ENCODE peak calls at places on chromosomes 7 and 10, in nine cellular contexts. One of them, this sample, is unnamed.
A peak's percentile ranks its signal among the peaks of the same experiment; 100 is the strongest.

GRCh38 chr10:3192856-3193635 is 20.5 kb upstream of the PITRM1 start:
- DNase-seq in HCT116: peak; percentile 34
- DNase-seq in A549: peak; percentile 64
- DNase-seq in breast epithelium: no peak
- DNase-seq in Peyer's patch: peak; percentile 50
- DNase-seq in stomach: peak; percentile 66
- DNase-seq in spleen: no peak
- DNase-seq in tibial nerve: peak; percentile 82
- DNase-seq in upper lobe of left lung: no peak
- DNase-seq in this sample: peak; percentile 86

GRCh38 chr10:26048756-26049155 is 114.7 kb downstream of the MYO3A start:
- DNase-seq in A549: no peak
- DNase-seq in spleen: no peak
- DNase-seq in breast epithelium: no peak
- DNase-seq in HCT116: no peak
- DNase-seq in tibial nerve: no peak
- DNase-seq in Peyer's patch: no peak
- DNase-seq in stomach: no peak
- DNase-seq in upper lobe of left lung: no peak
- DNase-seq in this sample: no peak

GRCh38 chr10:14971867-14972448 is 12.8 kb downstream of the MEIG1 start:
- DNase-seq in HCT116: no peak
- DNase-seq in upper lobe of left lung: no peak
- DNase-seq in Peyer's patch: peak; percentile 49
- DNase-seq in stomach: peak; percentile 45
- DNase-seq in spleen: no peak
- DNase-seq in A549: peak; percentile 41
- DNase-seq in breast epithelium: no peak
- DNase-seq in tibial nerve: peak; percentile 24
- DNase-seq in this sample: no peak

GRCh38 chr10:113945075-113945686 is 90.7 kb downstream of the NHLRC2 start:
- DNase-seq in A549: peak; percentile 69
- DNase-seq in upper lobe of left lung: no peak
- DNase-seq in tibial nerve: no peak
- DNase-seq in breast epithelium: no peak
- DNase-seq in Peyer's patch: no peak
- DNase-seq in spleen: no peak
- DNase-seq in stomach: peak; percentile 71
- DNase-seq in HCT116: peak; percentile 59
- DNase-seq in this sample: no peak

GRCh38 chr7:55574062-55574717 is 1.9 kb upstream of the VOPP1 start:
- DNase-seq in A549: no peak
- DNase-seq in Peyer's patch: no peak
- DNase-seq in upper lobe of left lung: no peak
- DNase-seq in breast epithelium: no peak
- DNase-seq in tibial nerve: no peak
- DNase-seq in stomach: no peak
- DNase-seq in spleen: no peak
- DNase-seq in HCT116: no peak
- DNase-seq in this sample: no peak

GRCh38 chr10:61941202-61941651 is 39.7 kb downstream of the ARID5B start:
- DNase-seq in A549: no peak
- DNase-seq in HCT116: no peak
- DNase-seq in spleen: no peak
- DNase-seq in breast epithelium: no peak
- DNase-seq in tibial nerve: no peak
- DNase-seq in Peyer's patch: no peak
- DNase-seq in stomach: no peak
- DNase-seq in upper lobe of left lung: no peak
- DNase-seq in this sample: no peak

GRCh38 chr7:114759347-114760062 is 162.4 kb upstream of the MDFIC start:
- DNase-seq in spleen: no peak
- DNase-seq in Peyer's patch: no peak
- DNase-seq in upper lobe of left lung: no peak
- DNase-seq in A549: peak; percentile 22
- DNase-seq in stomach: no peak
- DNase-seq in tibial nerve: no peak
- DNase-seq in HCT116: no peak
- DNase-seq in breast epithelium: no peak
- DNase-seq in this sample: no peak

GRCh38 chr7:50330701-50331100 is 26.2 kb downstream of the IKZF1 start:
- DNase-seq in breast epithelium: no peak
- DNase-seq in A549: no peak
- DNase-seq in HCT116: no peak
- DNase-seq in tibial nerve: no peak
- DNase-seq in upper lobe of left lung: no peak
- DNase-seq in stomach: no peak
- DNase-seq in spleen: peak; percentile 82
- DNase-seq in Peyer's patch: peak; percentile 67
- DNase-seq in this sample: no peak

GRCh38 chr10:123642293-123642692 is 23.9 kb upstream of the GPR26 start:
- DNase-seq in upper lobe of left lung: peak; percentile 79
- DNase-seq in Peyer's patch: no peak
- DNase-seq in HCT116: no peak
- DNase-seq in tibial nerve: no peak
- DNase-seq in stomach: peak; percentile 7
- DNase-seq in breast epithelium: no peak
- DNase-seq in spleen: no peak
- DNase-seq in A549: no peak
- DNase-seq in this sample: no peak

GRCh38 chr10:52423369-52423768 is 109.3 kb downstream of the DKK1 start:
- DNase-seq in breast epithelium: no peak
- DNase-seq in HCT116: no peak
- DNase-seq in tibial nerve: no peak
- DNase-seq in Peyer's patch: no peak
- DNase-seq in A549: no peak
- DNase-seq in spleen: no peak
- DNase-seq in upper lobe of left lung: no peak
- DNase-seq in stomach: no peak
- DNase-seq in this sample: no peak

GRCh38 chr10:46234026-46234425 is 52.8 kb upstream of the ANTXRL start:
- DNase-seq in upper lobe of left lung: no peak
- DNase-seq in HCT116: no peak
- DNase-seq in Peyer's patch: no peak
- DNase-seq in A549: no peak
- DNase-seq in spleen: peak; percentile 42
- DNase-seq in stomach: peak; percentile 1
- DNase-seq in breast epithelium: peak; percentile 28
- DNase-seq in tibial nerve: no peak
- DNase-seq in this sample: peak; percentile 32

GRCh38 chr7:77537595-77538185 is 595 bp downstream of the PTPN12 start:
- DNase-seq in breast epithelium: no peak
- DNase-seq in A549: peak; percentile 60
- DNase-seq in HCT116: no peak
- DNase-seq in upper lobe of left lung: peak; percentile 90
- DNase-seq in stomach: peak; percentile 39
- DNase-seq in tibial nerve: peak; percentile 23
- DNase-seq in spleen: peak; percentile 92
- DNase-seq in Peyer's patch: peak; percentile 48
- DNase-seq in this sample: peak; percentile 87

GRCh38 chr10:3347413-3348147 is 175.0 kb upstream of the PITRM1 start:
- DNase-seq in breast epithelium: peak; percentile 66
- DNase-seq in tibial nerve: no peak
- DNase-seq in upper lobe of left lung: no peak
- DNase-seq in A549: no peak
- DNase-seq in stomach: no peak
- DNase-seq in HCT116: no peak
- DNase-seq in Peyer's patch: no peak
- DNase-seq in spleen: peak; percentile 27
- DNase-seq in this sample: no peak

GRCh38 chr7:44244282-44244681 is 43.5 kb downstream of the YKT6 start:
- DNase-seq in spleen: no peak
- DNase-seq in tibial nerve: no peak
- DNase-seq in breast epithelium: no peak
- DNase-seq in Peyer's patch: no peak
- DNase-seq in HCT116: no peak
- DNase-seq in upper lobe of left lung: peak; percentile 59
- DNase-seq in A549: no peak
- DNase-seq in stomach: no peak
- DNase-seq in this sample: no peak

GRCh38 chr10:95388072-95388471 is 97.3 kb upstream of the PDLIM1 start:
- DNase-seq in tibial nerve: no peak
- DNase-seq in spleen: no peak
- DNase-seq in breast epithelium: no peak
- DNase-seq in A549: peak; percentile 18
- DNase-seq in upper lobe of left lung: no peak
- DNase-seq in stomach: no peak
- DNase-seq in Peyer's patch: no peak
- DNase-seq in HCT116: no peak
- DNase-seq in this sample: no peak

GRCh38 chr10:101208543-101208942 is 20.7 kb downstream of the LBX1 start:
- DNase-seq in tibial nerve: no peak
- DNase-seq in Peyer's patch: no peak
- DNase-seq in breast epithelium: no peak
- DNase-seq in A549: no peak
- DNase-seq in stomach: no peak
- DNase-seq in HCT116: no peak
- DNase-seq in spleen: no peak
- DNase-seq in upper lobe of left lung: no peak
- DNase-seq in this sample: no peak

GRCh38 chr7:2510909-2511768 is 8.4 kb upstream of the LFNG start:
- DNase-seq in spleen: peak; percentile 94
- DNase-seq in breast epithelium: no peak
- DNase-seq in HCT116: no peak
- DNase-seq in upper lobe of left lung: peak; percentile 84
- DNase-seq in tibial nerve: no peak
- DNase-seq in A549: no peak
- DNase-seq in Peyer's patch: peak; percentile 88
- DNase-seq in stomach: peak; percentile 69
- DNase-seq in this sample: no peak

GRCh38 chr10:103616705-103617361 is 123.3 kb downstream of the NEURL1 start:
- DNase-seq in A549: no peak
- DNase-seq in HCT116: no peak
- DNase-seq in stomach: peak; percentile 38
- DNase-seq in spleen: no peak
- DNase-seq in upper lobe of left lung: peak; percentile 82
- DNase-seq in Peyer's patch: peak; percentile 22
- DNase-seq in breast epithelium: no peak
- DNase-seq in tibial nerve: peak; percentile 74
- DNase-seq in this sample: peak; percentile 72

GRCh38 chr10:1187151-1187854 is 131.1 kb downstream of the WDR37 start:
- DNase-seq in breast epithelium: peak; percentile 34
- DNase-seq in upper lobe of left lung: peak; percentile 66
- DNase-seq in Peyer's patch: no peak
- DNase-seq in tibial nerve: no peak
- DNase-seq in stomach: no peak
- DNase-seq in spleen: peak; percentile 68
- DNase-seq in HCT116: no peak
- DNase-seq in A549: no peak
- DNase-seq in this sample: no peak

GRCh38 chr10:29681700-29682444 is 47.1 kb upstream of the SVIL start:
- DNase-seq in stomach: no peak
- DNase-seq in upper lobe of left lung: no peak
- DNase-seq in tibial nerve: peak; percentile 22
- DNase-seq in breast epithelium: no peak
- DNase-seq in Peyer's patch: peak; percentile 58
- DNase-seq in HCT116: no peak
- DNase-seq in A549: no peak
- DNase-seq in spleen: peak; percentile 88
- DNase-seq in this sample: peak; percentile 46

GRCh38 chr10:93461124-93461806 is 20.9 kb downstream of the MYOF start:
- DNase-seq in spleen: no peak
- DNase-seq in A549: no peak
- DNase-seq in upper lobe of left lung: no peak
- DNase-seq in HCT116: no peak
- DNase-seq in stomach: no peak
- DNase-seq in breast epithelium: no peak
- DNase-seq in tibial nerve: no peak
- DNase-seq in Peyer's patch: no peak
- DNase-seq in this sample: no peak

GRCh38 chr10:49365675-49366415 is 30.0 kb downstream of the DRGX start:
- DNase-seq in HCT116: no peak
- DNase-seq in spleen: no peak
- DNase-seq in stomach: no peak
- DNase-seq in upper lobe of left lung: peak; percentile 73
- DNase-seq in tibial nerve: no peak
- DNase-seq in A549: no peak
- DNase-seq in breast epithelium: no peak
- DNase-seq in Peyer's patch: no peak
- DNase-seq in this sample: peak; percentile 62

GRCh38 chr7:130069978-130070899 is at the start of gene KLHDC10:
- DNase-seq in HCT116: peak; percentile 98
- DNase-seq in upper lobe of left lung: peak; percentile 96
- DNase-seq in Peyer's patch: peak; percentile 96
- DNase-seq in breast epithelium: peak; percentile 97
- DNase-seq in stomach: peak; percentile 99
- DNase-seq in spleen: peak; percentile 99
- DNase-seq in A549: peak; percentile 99
- DNase-seq in tibial nerve: peak; percentile 99
- DNase-seq in this sample: peak; percentile 97
- TF ChIP-seq POLR2A in HCT116: peak; percentile 62
- TF ChIP-seq POLR2A in upper lobe of left lung: no peak
- TF ChIP-seq POLR2A in Peyer's patch: peak; percentile 38
- TF ChIP-seq POLR2A in breast epithelium: no peak
- TF ChIP-seq POLR2A in stomach: no peak
- TF ChIP-seq POLR2A in spleen: no peak
- TF ChIP-seq POLR2A in A549: peak; percentile 50
- TF ChIP-seq POLR2A in tibial nerve: no peak
- TF ChIP-seq POLR2A in this sample: no peak

GRCh38 chr7:99102809-99103690 is 40.9 kb downstream of the SMURF1 start:
- DNase-seq in breast epithelium: no peak
- DNase-seq in Peyer's patch: no peak
- DNase-seq in A549: peak; percentile 50
- DNase-seq in HCT116: no peak
- DNase-seq in stomach: no peak
- DNase-seq in upper lobe of left lung: no peak
- DNase-seq in tibial nerve: no peak
- DNase-seq in spleen: no peak
- DNase-seq in this sample: no peak
- H3K4me3 ChIP-seq in breast epithelium: no peak overlapping the region
- H3K4me3 ChIP-seq in Peyer's patch: no peak overlapping the region
- H3K4me3 ChIP-seq in A549: peak overlapping the region; percentile 7
- H3K4me3 ChIP-seq in HCT116: peak overlapping the region; percentile 23
- H3K4me3 ChIP-seq in stomach: no peak overlapping the region
- H3K4me3 ChIP-seq in upper lobe of left lung: no peak overlapping the region
- H3K4me3 ChIP-seq in tibial nerve: no peak overlapping the region
- H3K4me3 ChIP-seq in spleen: no peak overlapping the region
- H3K4me3 ChIP-seq in this sample: no peak overlapping the region

DNA sequence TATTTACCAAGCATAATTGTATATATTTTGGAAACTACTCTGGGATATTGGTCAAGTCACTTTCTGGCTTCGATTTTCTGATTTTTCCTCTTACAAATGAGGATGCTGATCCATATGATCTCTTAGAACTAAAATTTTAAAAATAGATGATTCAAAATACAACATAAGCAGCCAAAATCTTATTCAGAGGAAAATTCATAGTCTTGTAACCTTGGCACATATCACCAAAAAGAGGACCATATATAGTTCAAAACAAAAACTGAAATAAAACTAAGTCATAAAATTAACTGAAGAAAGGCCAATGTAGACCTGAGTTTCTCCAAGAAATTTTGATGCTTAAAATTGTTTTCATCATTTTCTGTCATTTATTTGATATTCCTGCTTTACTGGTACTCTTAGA is 768.3 kb downstream of the SORCS3 start:
- DNase-seq in breast epithelium: no peak
- DNase-seq in upper lobe of left lung: no peak
- DNase-seq in stomach: no peak
- DNase-seq in HCT116: no peak
- DNase-seq in Peyer's patch: no peak
- DNase-seq in spleen: no peak
- DNase-seq in A549: no peak
- DNase-seq in tibial nerve: no peak
- DNase-seq in this sample: no peak
- TF ChIP-seq POLR2A in breast epithelium: no peak
- TF ChIP-seq POLR2A in upper lobe of left lung: no peak
- TF ChIP-seq POLR2A in stomach: no peak
- TF ChIP-seq POLR2A in HCT116: no peak
- TF ChIP-seq POLR2A in Peyer's patch: no peak
- TF ChIP-seq POLR2A in spleen: no peak
- TF ChIP-seq POLR2A in A549: no peak
- TF ChIP-seq POLR2A in tibial nerve: no peak
- TF ChIP-seq POLR2A in this sample: no peak

GRCh38 chr7:552711-553636 is 33.3 kb upstream of the PDGFA start:
- DNase-seq in tibial nerve: no peak
- DNase-seq in A549: no peak
- DNase-seq in HCT116: no peak
- DNase-seq in spleen: no peak
- DNase-seq in breast epithelium: no peak
- DNase-seq in upper lobe of left lung: peak; percentile 82
- DNase-seq in Peyer's patch: no peak
- DNase-seq in stomach: no peak
- DNase-seq in this sample: no peak
- H3K4me3 ChIP-seq in tibial nerve: no peak overlapping the region
- H3K4me3 ChIP-seq in A549: no peak overlapping the region
- H3K4me3 ChIP-seq in HCT116: no peak overlapping the region
- H3K4me3 ChIP-seq in spleen: no peak overlapping the region
- H3K4me3 ChIP-seq in breast epithelium: no peak overlapping the region
- H3K4me3 ChIP-seq in upper lobe of left lung: no peak overlapping the region
- H3K4me3 ChIP-seq in Peyer's patch: no peak overlapping the region
- H3K4me3 ChIP-seq in stomach: no peak overlapping the region
- H3K4me3 ChIP-seq in this sample: no peak overlapping the region

This sample was measured in lower leg skin.